ENCODE peak calls at places on chromosomes 7 and 10, in five cellular contexts. C, D, G, I and Z are unnamed samples.

GRCh38 chr7:13749026-13749425 is 240.4 kb downstream of the ETV1 start:
- DNase-seq in D (no peak), I (no peak), C (no peak), G (no peak), Z (no peak)

GRCh38 chr7:128398016-128398840 is 11.6 kb downstream of the IMPDH1 start:
- DNase-seq in C (peak; percentile 52), D (peak; percentile 45), G (peak; percentile 58), I (no peak), Z (no peak)

GRCh38 chr7:108875139-108875538 is 305.5 kb downstream of the DNAJB9 start:
- DNase-seq in G (peak; percentile 62), I (no peak), C (peak; percentile 56), D (no peak), Z (no peak)

GRCh38 chr10:119253433-119254174 is 46.2 kb downstream of the GRK5 start:
- DNase-seq in D (peak; percentile 92), C (peak; percentile 72), I (peak; percentile 75), G (peak; percentile 96), Z (peak; percentile 89)

GRCh38 chr10:8181496-8182174 is 127.1 kb downstream of the GATA3 start:
- DNase-seq in I (no peak), C (peak; percentile 80), G (no peak), D (no peak), Z (no peak)

GRCh38 chr7:787332-788240 is 44.7 kb upstream of the SUN1 start:
- DNase-seq in I (peak; percentile 49), C (no peak), D (no peak), G (no peak), Z (no peak)

GRCh38 chr7:1076184-1077072 is 11.5 kb upstream of the GPER1 start:
- DNase-seq in I (peak; percentile 74), D (no peak), G (peak; percentile 28), C (peak; percentile 32), Z (no peak)

GRCh38 chr10:70499829-70500167 is 21.2 kb downstream of the PALD1 start:
- DNase-seq in I (no peak), G (no peak), C (no peak), D (no peak), Z (no peak)

GRCh38 chr7:123958186-123958703 is 33.2 kb downstream of the SPAM1 start:
- DNase-seq in C (peak; percentile 67), G (peak; percentile 14), D (no peak), I (no peak), Z (no peak)

GRCh38 chr7:76216683-76217082 is 15.0 kb downstream of the SRRM3 start:
- DNase-seq in I (no peak), G (no peak), D (no peak), C (no peak), Z (no peak)

GRCh38 chr7:44073664-44074348 is 8.4 kb upstream of the PGAM2 start:
- DNase-seq in G (peak; percentile 76), I (peak; percentile 86), C (peak; percentile 87), D (no peak), Z (no peak)

GRCh38 chr7:73742338-73742752 is 3.7 kb upstream of the ABHD11 start:
- DNase-seq in G (no peak), D (no peak), I (no peak), C (no peak), Z (no peak)

GRCh38 chr7:126667742-126668366 is 584.9 kb downstream of the GRM8 start:
- DNase-seq in G (no peak), C (no peak), D (no peak), I (peak; percentile 16), Z (no peak)

GRCh38 chr10:21517134-21517982 is 8.1 kb downstream of the SKIDA1 start:
- DNase-seq in D (no peak), I (peak; percentile 94), C (peak; percentile 64), G (peak; percentile 51), Z (no peak)

GRCh38 chr10:126041804-126042231 is 145.5 kb downstream of the FANK1 start:
- DNase-seq in D (no peak), G (peak; percentile 92), C (no peak), I (peak; percentile 89), Z (no peak)

GRCh38 chr10:98560585-98560984 is 113.8 kb upstream of the HPS1 start:
- DNase-seq in D (no peak), G (no peak), I (no peak), C (no peak), Z (no peak)

GRCh38 chr10:73950569-73950968 is 39.6 kb downstream of the PLAU start:
- DNase-seq in G (no peak), D (no peak), I (no peak), C (no peak), Z (no peak)

GRCh38 chr10:33484787-33485186 is 150.3 kb upstream of the NRP1 start:
- DNase-seq in I (no peak), D (no peak), G (peak; percentile 77), C (peak; percentile 76), Z (peak; percentile 36)

GRCh38 chr7:84200859-84201258 is 6.3 kb upstream of the SEMA3A start:
- DNase-seq in D (no peak), C (no peak), I (no peak), G (peak; percentile 38), Z (no peak)

GRCh38 chr7:2478800-2479199 is 2.6 kb upstream of the GRIFIN start:
- DNase-seq in G (no peak), D (no peak), I (peak; percentile 77), C (no peak), Z (no peak)

GRCh38 chr10:51057925-51058324 is 16.4 kb upstream of the PRKG1 start:
- DNase-seq in I (no peak), D (no peak), G (no peak), C (no peak), Z (no peak)

GRCh38 chr7:1404881-1405548 is 54.3 kb downstream of the MICALL2 start:
- DNase-seq in D (no peak), I (peak; percentile 70), G (no peak), C (no peak), Z (no peak)

GRCh38 chr10:17349717-17350116 is 104.7 kb downstream of the ST8SIA6 start:
- DNase-seq in D (no peak), C (peak; percentile 40), I (no peak), G (no peak), Z (no peak)

GRCh38 chr10:100148353-100149211 is 37.2 kb downstream of the ERLIN1 start:
- DNase-seq in G (peak; percentile 82), D (peak; percentile 51), C (peak; percentile 96), I (no peak), Z (no peak)

GRCh38 chr7:73307436-73307835 is 1.2 kb downstream of the NSUN5 start:
- DNase-seq in D (no peak), I (no peak), G (no peak), C (no peak), Z (no peak)

GRCh38 chr7:1691601-1692499 is 21.8 kb downstream of the ELFN1 start:
- DNase-seq in C (peak; percentile 46), I (peak; percentile 56), D (no peak), G (no peak), Z (no peak)

GRCh38 chr7:66145404-66145843 is 30.8 kb downstream of the CRCP start:
- DNase-seq in C (no peak), G (peak; percentile 40), D (no peak), I (no peak), Z (peak; percentile 42)
- TF ChIP-seq CTCF in C (no peak), G (no peak), D (no peak), I (no peak), Z (no peak)

DNA sequence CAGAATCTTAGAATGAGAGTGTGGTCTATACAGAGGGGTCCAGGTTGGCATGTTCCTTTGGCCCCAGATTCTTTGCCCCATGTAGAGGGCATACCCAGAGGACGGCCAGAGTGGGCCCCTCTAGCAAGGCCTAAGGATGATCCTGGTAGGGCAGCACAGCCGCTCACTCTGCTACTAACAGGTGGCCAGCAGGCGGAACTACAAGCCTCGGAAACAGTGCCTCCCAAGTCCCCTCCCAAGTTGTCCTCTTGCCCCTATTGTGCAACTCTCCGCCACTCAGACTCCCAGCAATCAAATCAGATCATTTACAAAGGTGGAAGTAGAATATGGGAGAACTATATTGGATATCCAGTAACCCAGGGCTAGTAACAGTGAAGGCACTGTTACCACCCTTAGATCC is 107.4 kb downstream of the STRA8 start:
- DNase-seq in C (no peak), I (no peak), D (no peak), G (no peak), Z (no peak)
- TF ChIP-seq CTCF in C (no peak), I (no peak), D (no peak), G (no peak), Z (no peak)

GRCh38 chr7:144787127-144787526 is 48.7 kb downstream of the TPK1 start:
- DNase-seq in C (peak; percentile 29), D (no peak), G (no peak), I (no peak), Z (no peak)
- TF ChIP-seq CTCF in C (peak; percentile 17), D (peak; percentile 27), G (no peak), I (no peak), Z (no peak)

GRCh38 chr7:129952653-129953560 is at the start of gene UBE2H:
- DNase-seq in D (peak; percentile 83), I (peak; percentile 98), G (peak; percentile 91), C (peak; percentile 92), Z (peak; percentile 74)

GRCh38 chr7:129949292-129950133 is 3.2 kb downstream of the UBE2H start:
- DNase-seq in G (peak; percentile 86), I (no peak), D (no peak), C (peak; percentile 92), Z (peak; percentile 51)

GRCh38 chr7:129950191-129950940 is 2.4 kb downstream of the UBE2H start:
- DNase-seq in G (no peak), I (no peak), C (peak; percentile 38), D (no peak), Z (no peak)

GRCh38 chr7:129952164-129952652 is 552 bp downstream of the UBE2H start:
- DNase-seq in C (peak; percentile 65), D (no peak), G (no peak), I (no peak), Z (no peak)

DNA sequence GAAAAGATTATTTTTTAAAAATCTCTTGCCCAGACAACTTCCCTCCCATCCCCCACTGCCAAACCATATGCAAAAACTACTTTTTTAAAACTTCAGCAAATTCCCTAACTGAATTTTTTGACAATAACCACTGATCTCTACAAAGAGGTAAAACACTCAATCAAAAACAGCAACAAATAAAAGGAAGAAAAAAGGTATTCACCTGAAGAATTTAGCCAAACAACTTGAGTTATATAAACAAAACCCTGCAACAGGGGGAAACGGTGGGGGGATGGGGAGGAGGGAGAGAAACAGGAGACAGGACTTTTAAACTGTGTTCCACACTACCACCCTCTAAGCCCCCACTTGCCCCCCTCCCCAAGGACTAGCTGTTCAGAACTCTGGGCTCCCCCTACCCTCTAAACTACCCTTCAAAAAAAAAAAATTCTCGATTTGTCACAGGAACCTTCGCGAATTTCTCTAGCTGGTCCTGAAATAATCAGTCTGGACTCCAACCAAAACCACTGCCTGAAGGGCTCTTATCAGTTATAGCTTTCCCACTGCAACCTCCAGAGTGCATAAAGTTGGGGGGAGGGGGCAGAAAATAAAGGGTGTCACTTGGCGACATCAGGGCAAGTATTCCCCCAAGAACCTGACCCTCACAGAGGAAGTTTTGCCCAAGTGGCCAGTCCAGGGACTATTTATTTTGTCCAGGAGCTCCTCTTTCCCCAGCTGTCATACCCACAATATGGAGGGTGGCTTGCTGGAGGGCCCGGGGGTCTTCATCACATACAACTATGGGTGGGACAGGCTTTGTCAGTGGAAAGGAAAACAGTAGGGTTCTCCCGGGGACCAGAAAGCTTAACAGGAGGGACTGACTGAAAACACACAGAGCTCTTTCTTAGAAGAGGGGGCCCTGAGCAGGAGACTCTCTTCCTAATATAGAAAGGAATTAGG is 1.4 kb downstream of the UBE2H start:
- DNase-seq in G (no peak), D (no peak), C (peak; percentile 38), I (no peak), Z (no peak)
- TF ChIP-seq CTCF in G (no peak), D (no peak), C (no peak), I (no peak), Z (no peak)

GRCh38 chr7:42493436-42494198 is 256.6 kb upstream of the GLI3 start:
- DNase-seq in G (peak; percentile 92), C (peak; percentile 94), I (peak; percentile 91), D (no peak), Z (peak; percentile 62)
- TF ChIP-seq CTCF in G (no peak), C (no peak), I (no peak), D (no peak), Z (no peak)

GRCh38 chr7:117385340-117386124 is 41.8 kb downstream of the ASZ1 start:
- DNase-seq in I (no peak), D (peak; percentile 24), C (peak; percentile 16), G (peak; percentile 47), Z (no peak)
- TF ChIP-seq CTCF in I (peak; percentile 31), D (peak; percentile 62), C (peak; percentile 35), G (peak; percentile 40), Z (peak; percentile 43)